ENCODE peak calls at places on chromosomes 2 and 18, in six cellular contexts. T is fibroblast of lung; H is lower lobe of right lung; W is CD8-positive, alpha-beta memory T cell; V is effector memory CD4-positive, alpha-beta T cell; P is ascending aorta. Q is an unnamed sample. For H3K4me1, the result is how much of the 10 kb centered on the place peaks cover.

GRCh38 chr2:61816480-61817355 is 37.1 kb downstream of the FAM161A start:
- DNase-seq in T (no peak), H (no peak), W (no peak), V (no peak), P (no peak), Q (peak)

GRCh38 chr2:125224188-125224587 is 1199.1 kb downstream of the CNTNAP5 start:
- DNase-seq in T (no peak), H (no peak), W (no peak), V (no peak), P (no peak), Q (no peak)

GRCh38 chr2:207970138-207970824 is 55.0 kb downstream of the PLEKHM3 start:
- DNase-seq in T (no peak), H (no peak), W (no peak), V (no peak), P (no peak), Q (no peak)

GRCh38 chr18:62957885-62958472 is 242.6 kb downstream of the PHLPP1 start:
- DNase-seq in T (peak), H (peak), W (peak), V (peak), P (no peak), Q (peak)

GRCh38 chr2:39942970-39943369 is 163.9 kb upstream of the THUMPD2 start:
- DNase-seq in T (no peak), H (no peak), W (no peak), V (no peak), P (no peak), Q (no peak)

GRCh38 chr18:26864658-26865057 is 849 bp downstream of the AQP4 start:
- DNase-seq in T (no peak), H (no peak), W (no peak), V (no peak), P (no peak), Q (no peak)

GRCh38 chr18:5914971-5915370 is 19.6 kb upstream of the TMEM200C start:
- DNase-seq in T (no peak), H (no peak), W (no peak), V (no peak), P (no peak), Q (no peak)

GRCh38 chr2:20132990-20133535 is 81.6 kb upstream of the LAPTM4A start:
- DNase-seq in T (no peak), H (no peak), W (no peak), V (no peak), P (no peak), Q (no peak)

GRCh38 chr2:226002438-226002837 is 602.9 kb downstream of the NYAP2 start:
- DNase-seq in T (peak), H (no peak), W (no peak), V (no peak), P (peak), Q (no peak)

GRCh38 chr2:158395166-158395565 is 61.4 kb downstream of the CCDC148 start:
- DNase-seq in T (no peak), H (no peak), W (no peak), V (no peak), P (no peak), Q (no peak)

GRCh38 chr18:44229693-44230108 is 451.0 kb upstream of the SETBP1 start:
- DNase-seq in T (peak), H (peak), W (no peak), V (no peak), P (peak), Q (peak)

GRCh38 chr2:133198678-133199077 is 369.6 kb downstream of the NCKAP5 start:
- DNase-seq in T (no peak), H (no peak), W (no peak), V (no peak), P (no peak), Q (no peak)

GRCh38 chr2:218229239-218229638 is 12.2 kb downstream of the ARPC2 start:
- DNase-seq in T (peak), H (no peak), W (peak), V (peak), P (peak), Q (no peak)

GRCh38 chr18:22228930-22229329 is 59.5 kb downstream of the GATA6 start:
- DNase-seq in T (no peak), H (no peak), W (no peak), V (no peak), P (no peak), Q (no peak)

GRCh38 chr2:119282139-119282965 is 58.7 kb downstream of the STEAP3 start:
- DNase-seq in T (no peak), H (no peak), W (no peak), V (no peak), P (no peak), Q (no peak)

GRCh38 chr2:231563378-231563961 is 29.2 kb upstream of the TEX44 start:
- DNase-seq in T (peak), H (no peak), W (no peak), V (no peak), P (no peak), Q (peak)

GRCh38 chr2:9668686-9669338 is 38.0 kb upstream of the YWHAQ start:
- DNase-seq in T (peak), H (no peak), W (no peak), V (no peak), P (no peak), Q (peak)

GRCh38 chr18:58005036-58005435 is 39.0 kb upstream of the NEDD4L start:
- DNase-seq in T (peak), H (no peak), W (no peak), V (no peak), P (no peak), Q (no peak)

GRCh38 chr2:231568785-231569435 is 23.8 kb upstream of the TEX44 start:
- DNase-seq in T (no peak), H (no peak), W (no peak), V (no peak), P (no peak), Q (no peak)

GRCh38 chr2:188675391-188676011 is 298.7 kb upstream of the COL3A1 start:
- DNase-seq in T (peak), H (no peak), W (no peak), V (no peak), P (no peak), Q (peak)

GRCh38 chr18:527136-527535 is 26.6 kb upstream of the COLEC12 start:
- DNase-seq in T (no peak), H (no peak), W (no peak), V (no peak), P (no peak), Q (no peak)

GRCh38 chr2:236959036-236959435 is 126.7 kb upstream of the COPS8 start:
- DNase-seq in T (no peak), H (no peak), W (no peak), V (no peak), P (peak), Q (no peak)

GRCh38 chr18:58865714-58866113 is 1.0 kb downstream of the ZNF532 start:
- DNase-seq in T (no peak), H (no peak), W (no peak), V (no peak), P (no peak), Q (no peak)

GRCh38 chr2:98909381-98910211 is 26.4 kb downstream of the CRACDL start:
- DNase-seq in T (peak), H (peak), W (no peak), V (no peak), P (no peak), Q (peak)

GRCh38 chr2:165898381-165898780 is 55.2 kb downstream of the TTC21B start:
- DNase-seq in T (no peak), H (no peak), W (no peak), V (no peak), P (no peak), Q (no peak)

GRCh38 chr2:42049411-42050349 is 1.9 kb downstream of the PKDCC start:
- DNase-seq in T (peak), H (no peak), W (no peak), V (no peak), P (no peak), Q (no peak)

GRCh38 chr2:42048318-42049251 is 764 bp downstream of the PKDCC start:
- DNase-seq in T (peak), H (no peak), W (no peak), V (no peak), P (peak), Q (peak)

GRCh38 chr2:42046819-42047487 is 868 bp upstream of the PKDCC start:
- DNase-seq in T (peak), H (no peak), W (no peak), V (no peak), P (peak), Q (peak)

GRCh38 chr2:42045956-42046748 is 1.7 kb upstream of the PKDCC start:
- DNase-seq in T (peak), H (no peak), W (no peak), V (no peak), P (no peak), Q (peak)

GRCh38 chr2:42047488-42048317 is at the start of gene PKDCC:
- DNase-seq in T (peak), H (peak), W (no peak), V (peak), P (peak), Q (peak)
- H3K27ac ChIP-seq in T (peak), H (peak), W (peak), V (no peak), P (peak), Q (peak)

GRCh38 chr18:3513481-3513880 is 63.5 kb downstream of the TGIF1 start:
- DNase-seq in T (no peak), H (no peak), W (no peak), V (no peak), P (no peak), Q (no peak)

GRCh38 chr18:3508576-3509559 is 58.9 kb downstream of the TGIF1 start:
- DNase-seq in T (peak), H (no peak), W (no peak), V (no peak), P (no peak), Q (peak)

GRCh38 chr18:3510896-3511295 is 60.9 kb downstream of the TGIF1 start:
- DNase-seq in T (no peak), H (no peak), W (no peak), V (no peak), P (no peak), Q (no peak)

GRCh38 chr18:3511980-3512379 is 62.0 kb downstream of the TGIF1 start:
- DNase-seq in T (peak), H (no peak), W (no peak), V (no peak), P (no peak), Q (peak)

DNA sequence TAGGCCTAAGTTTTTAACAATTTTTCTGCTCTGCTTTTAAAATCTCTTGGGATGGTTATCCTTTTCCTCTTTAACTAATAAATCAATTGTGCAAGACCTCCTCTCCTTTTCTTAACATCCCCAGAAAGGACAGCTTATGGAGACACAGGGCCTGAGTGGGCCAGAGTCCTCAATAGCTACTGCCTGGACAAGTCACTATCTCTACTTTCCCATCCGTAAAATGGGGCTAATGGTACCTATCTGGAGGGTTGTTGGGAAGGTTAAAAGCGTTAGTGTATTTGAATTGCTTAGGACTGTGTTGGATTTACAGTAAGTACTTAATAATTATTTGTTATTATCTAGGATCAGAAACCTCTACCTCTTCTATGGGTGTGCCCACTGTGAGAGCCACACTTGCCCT is 60.1 kb downstream of the TGIF1 start:
- DNase-seq in T (no peak), H (no peak), W (no peak), V (no peak), P (no peak), Q (no peak)
- H3K4me1 ChIP-seq in T (under half), H (under half), W (under half), V (under half), P (under half), Q (under half)

GRCh38 chr18:39134255-39134654 is 1568.7 kb upstream of the CELF4 start:
- DNase-seq in T (no peak), H (no peak), W (no peak), V (no peak), P (no peak), Q (no peak)
- H3K27ac ChIP-seq in T (no peak), H (no peak), W (no peak), V (no peak), P (no peak), Q (no peak)

GRCh38 chr2:28370355-28370754 is 22.3 kb upstream of the FOSL2 start:
- DNase-seq in T (no peak), H (no peak), W (no peak), V (no peak), P (no peak), Q (no peak)

GRCh38 chr2:28369355-28369754 is 23.3 kb upstream of the FOSL2 start:
- DNase-seq in T (no peak), H (no peak), W (no peak), V (no peak), P (no peak), Q (no peak)

GRCh38 chr2:28366496-28367282 is 26.0 kb upstream of the FOSL2 start:
- DNase-seq in T (peak), H (no peak), W (peak), V (peak), P (no peak), Q (peak)

GRCh38 chr2:28367667-28368416 is 24.8 kb upstream of the FOSL2 start:
- DNase-seq in T (no peak), H (no peak), W (no peak), V (no peak), P (no peak), Q (no peak)

DNA sequence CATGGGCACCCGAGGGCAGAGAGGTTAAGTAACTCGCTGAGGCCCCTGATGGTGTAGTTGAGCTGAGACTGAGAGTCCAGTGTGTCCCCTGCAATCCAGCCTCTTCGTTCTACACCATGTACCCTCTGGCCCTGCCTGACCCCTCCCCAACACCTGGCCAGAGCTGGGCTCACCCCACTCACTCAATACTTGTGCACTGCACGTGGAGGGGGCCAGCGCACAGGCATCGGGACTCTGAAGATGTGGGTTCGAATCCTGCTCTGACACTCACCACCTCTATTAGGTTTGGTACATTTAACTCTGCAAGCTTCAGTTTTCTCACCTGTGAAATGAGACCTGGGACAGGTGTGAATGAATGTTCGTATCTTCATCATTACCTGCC is 24.2 kb upstream of the FOSL2 start:
- DNase-seq in T (no peak), H (no peak), W (no peak), V (no peak), P (no peak), Q (no peak)
- H3K4me1 ChIP-seq in T (under half), H (under half), W (under half), V (under half), P (under half), Q (under half)

GRCh38 chr2:116787808-116788207 is 1026.7 kb upstream of the DDX18 start:
- DNase-seq in T (no peak), H (no peak), W (no peak), V (no peak), P (no peak), Q (no peak)
- H3K27ac ChIP-seq in T (no peak), H (no peak), W (no peak), V (no peak), P (no peak), Q (no peak)